ENCODE peak calls at places on chromosomes 2 and 18, in seven cellular contexts. Z is astrocyte of the spinal cord; G is spleen; W is kidney epithelial cell; J is CD4-positive, alpha-beta memory T cell; C is MG63; X is neural progenitor cell. Y is an unnamed sample.
A peak's percentile ranks its signal among the peaks of the same experiment; 100 is the strongest.

GRCh38 chr2:128421861-128422311 is 103.2 kb upstream of the HS6ST1 start:
- DNase-seq in X (no peak), W (no peak), Z (no peak), C (peak; percentile 26), G (peak; percentile 58), J (no peak), Y (no peak)

GRCh38 chr18:57466745-57467144 is 31.6 kb downstream of the ONECUT2 start:
- DNase-seq in W (no peak), X (no peak), C (no peak), G (no peak), J (no peak), Z (no peak), Y (no peak)

GRCh38 chr2:108288534-108289106 is at the start of gene SULT1C2:
- DNase-seq in Z (peak; percentile 91), X (peak; percentile 71), J (no peak), C (no peak), G (no peak), W (peak; percentile 63), Y (no peak)

GRCh38 chr2:6080837-6081541 is 388.8 kb downstream of the SOX11 start:
- DNase-seq in C (no peak), W (no peak), Z (no peak), X (no peak), J (no peak), G (no peak), Y (no peak)

GRCh38 chr2:240347949-240348500 is 87.4 kb upstream of the GPC1 start:
- DNase-seq in W (no peak), Z (no peak), C (no peak), G (no peak), J (no peak), X (no peak), Y (no peak)

GRCh38 chr2:17901246-17901645 is 22.8 kb downstream of the KCNS3 start:
- DNase-seq in G (no peak), C (no peak), J (no peak), Z (no peak), X (no peak), W (no peak), Y (no peak)

GRCh38 chr2:187580462-187581124 is 26.4 kb upstream of the TFPI start:
- DNase-seq in C (no peak), G (no peak), J (no peak), W (peak; percentile 37), X (peak; percentile 61), Z (peak; percentile 87), Y (no peak)

GRCh38 chr2:239712755-239713154 is 311.9 kb upstream of the HDAC4 start:
- DNase-seq in Z (no peak), X (no peak), C (no peak), W (no peak), J (no peak), G (no peak), Y (no peak)

GRCh38 chr2:224359569-224359968 is 42.3 kb downstream of the FAM124B start:
- DNase-seq in C (peak; percentile 29), J (no peak), W (no peak), G (no peak), Z (no peak), X (peak; percentile 59), Y (no peak)

GRCh38 chr18:23191952-23192662 is 56.8 kb downstream of the CABLES1 start:
- DNase-seq in J (no peak), Z (peak; percentile 85), W (peak; percentile 26), C (peak; percentile 39), X (no peak), G (peak; percentile 61), Y (no peak)

GRCh38 chr18:22432672-22433137 is 15.0 kb upstream of the CTAGE1 start:
- DNase-seq in W (peak; percentile 29), Z (peak; percentile 87), C (peak; percentile 93), G (no peak), X (no peak), J (no peak), Y (peak; percentile 96)

GRCh38 chr18:22020127-22020866 is 149.1 kb upstream of the GATA6 start:
- DNase-seq in Z (no peak), X (no peak), W (no peak), G (no peak), C (no peak), J (no peak), Y (no peak)

GRCh38 chr2:190359896-190360376 is 16.5 kb downstream of the INPP1 start:
- DNase-seq in W (no peak), C (peak; percentile 80), X (peak; percentile 13), J (peak; percentile 61), G (no peak), Z (peak; percentile 79), Y (peak; percentile 70)

GRCh38 chr2:173854840-173855239 is 110.3 kb downstream of the SP3 start:
- DNase-seq in W (no peak), Z (peak; percentile 48), J (no peak), C (peak; percentile 76), X (no peak), G (no peak), Y (peak; percentile 62)

GRCh38 chr2:98465456-98466201 is 21.0 kb downstream of the INPP4A start:
- DNase-seq in G (peak; percentile 92), W (no peak), X (no peak), C (peak; percentile 35), Z (peak; percentile 67), J (peak; percentile 93), Y (peak; percentile 74)

GRCh38 chr18:48860276-48861180 is 90.2 kb downstream of the SMAD7 start:
- DNase-seq in X (peak; percentile 88), J (no peak), Z (peak; percentile 49), G (peak; percentile 45), W (no peak), C (no peak), Y (no peak)

DNA sequence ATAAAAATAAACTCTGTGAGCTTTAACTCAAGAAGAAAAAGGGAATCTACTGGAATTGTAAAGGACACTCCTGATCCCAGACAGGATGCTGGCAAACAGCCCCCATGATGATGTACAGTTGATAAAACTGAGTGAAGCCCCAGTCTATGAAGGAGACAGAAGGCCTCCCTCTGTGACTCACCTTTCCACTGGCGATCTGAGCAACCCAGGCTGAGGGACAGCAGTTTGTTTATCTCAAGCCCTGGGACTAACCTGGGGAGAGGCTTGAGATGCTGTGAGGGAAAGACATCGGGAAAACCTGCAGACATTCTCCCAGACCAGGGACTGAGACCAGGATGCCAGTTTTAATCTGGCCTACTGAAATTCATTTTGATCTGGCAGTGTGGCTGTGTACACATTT is 104.5 kb upstream of the CDH2 start:
- DNase-seq in J (no peak), C (no peak), Z (no peak), W (no peak), G (no peak), X (no peak), Y (no peak)
- H3K4me3 ChIP-seq in J (no peak overlapping the region), C (no peak overlapping the region), Z (no peak overlapping the region), W (no peak overlapping the region), G (no peak overlapping the region), X (no peak overlapping the region), Y (no peak overlapping the region)

GRCh38 chr2:61277756-61278155 is 115.8 kb downstream of the C2orf74 start:
- DNase-seq in J (no peak), W (no peak), X (no peak), G (no peak), Z (no peak), C (no peak), Y (no peak)
- H3K4me3 ChIP-seq in J (no peak overlapping the region), W (no peak overlapping the region), X (no peak overlapping the region), G (no peak overlapping the region), Z (no peak overlapping the region), C (no peak overlapping the region), Y (no peak overlapping the region)

GRCh38 chr2:200318940-200319435 is 12.5 kb downstream of the SPATS2L start:
- DNase-seq in W (no peak), J (no peak), X (no peak), G (no peak), Z (no peak), C (no peak), Y (no peak)

GRCh38 chr2:200320344-200320743 is 13.9 kb downstream of the SPATS2L start:
- DNase-seq in W (no peak), J (no peak), X (no peak), G (no peak), C (no peak), Z (no peak), Y (no peak)

GRCh38 chr2:200317975-200318374 is 11.5 kb downstream of the SPATS2L start:
- DNase-seq in C (no peak), X (no peak), J (no peak), W (no peak), G (no peak), Z (no peak), Y (no peak)

GRCh38 chr2:200320991-200321390 is 14.5 kb downstream of the SPATS2L start:
- DNase-seq in X (no peak), C (no peak), W (no peak), Z (no peak), G (no peak), J (no peak), Y (no peak)

GRCh38 chr2:200319587-200320337 is 13.3 kb downstream of the SPATS2L start:
- DNase-seq in G (no peak), X (no peak), W (peak; percentile 69), C (no peak), J (no peak), Z (peak; percentile 71), Y (no peak)
- H3K4me3 ChIP-seq in G (no peak overlapping the region), X (no peak overlapping the region), W (no peak overlapping the region), C (no peak overlapping the region), J (no peak overlapping the region), Z (no peak overlapping the region), Y (no peak overlapping the region)

GRCh38 chr18:74951165-74951760 is 257.7 kb downstream of the PTGR3 start:
- DNase-seq in W (peak; percentile 83), X (no peak), G (no peak), C (peak; percentile 75), J (peak; percentile 59), Z (peak; percentile 98), Y (no peak)
- H3K4me3 ChIP-seq in W (no peak overlapping the region), X (no peak overlapping the region), G (no peak overlapping the region), C (no peak overlapping the region), J (no peak overlapping the region), Z (no peak overlapping the region), Y (no peak overlapping the region)

GRCh38 chr2:25419678-25420242 is 78.0 kb upstream of the DNMT3A start:
- DNase-seq in C (no peak), G (no peak), Z (no peak), J (no peak), X (no peak), W (no peak), Y (no peak)
- H3K4me3 ChIP-seq in C (no peak overlapping the region), G (no peak overlapping the region), Z (no peak overlapping the region), J (no peak overlapping the region), X (no peak overlapping the region), W (no peak overlapping the region), Y (no peak overlapping the region)

GRCh38 chr2:177394622-177395021 is 2.0 kb downstream of the AGPS start:
- DNase-seq in W (no peak), G (no peak), X (no peak), C (no peak), Z (no peak), J (no peak), Y (no peak)

GRCh38 chr2:177393381-177393780 is 808 bp downstream of the AGPS start:
- DNase-seq in C (no peak), G (no peak), J (no peak), Z (peak; percentile 29), X (peak; percentile 4), W (no peak), Y (no peak)

GRCh38 chr2:177395594-177395993 is 3.0 kb downstream of the AGPS start:
- DNase-seq in J (no peak), W (no peak), C (no peak), Z (no peak), G (no peak), X (no peak), Y (no peak)

GRCh38 chr2:177392373-177393246 is at the start of gene AGPS:
- DNase-seq in W (peak; percentile 12), X (peak; percentile 85), Z (peak; percentile 71), G (peak; percentile 96), J (peak; percentile 66), C (peak; percentile 84), Y (peak; percentile 69)

GRCh38 chr2:177393824-177394614 is 1.4 kb downstream of the AGPS start:
- DNase-seq in G (no peak), J (no peak), X (no peak), W (no peak), Z (no peak), C (no peak), Y (no peak)
- H3K4me3 ChIP-seq in G (peak overlapping the region; percentile 69), J (no peak overlapping the region), X (peak overlapping the region; percentile 67), W (peak overlapping the region; percentile 97), Z (peak overlapping the region; percentile 60), C (peak overlapping the region; percentile 69), Y (peak overlapping the region; percentile 83)